ENCODE peak calls at places on chromosomes 13 and 19, in eight cellular contexts. F is stimulated activated CD8-positive, alpha-beta memory T cell treated with anti-CD3 and anti-CD28 coated beads, Interleukin-12 subunit alpha, Interleukin-12 subunit beta, amount 100 ng/mL, for 4 hours; M is LHCN-M2; D is astrocyte of the hippocampus; O is EL; J is upper lobe of left lung; L is left kidney; N is T-helper 1 cell. Q is an unnamed sample.

GRCh38 chr19:55353803-55354697 is 469 bp downstream of the COX6B2 start:
- DNase-seq in F (peak), N (peak), O (peak), D (peak), M (no peak), J (peak), L (peak), Q (peak)

GRCh38 chr19:29680447-29680846 is 15.2 kb downstream of the PLEKHF1 start:
- DNase-seq in D (no peak), L (no peak), F (peak), J (peak), M (no peak), O (no peak), N (peak), Q (peak)

GRCh38 chr19:2188708-2189385 is 25.1 kb downstream of the DOT1L start:
- DNase-seq in J (no peak), M (peak), N (no peak), O (peak), F (no peak), D (no peak), L (no peak), Q (no peak)

GRCh38 chr13:102233566-102234208 is 168.2 kb downstream of the FGF14 start:
- DNase-seq in O (no peak), L (no peak), D (no peak), J (no peak), N (no peak), M (no peak), F (no peak), Q (no peak)

GRCh38 chr19:49591731-49592485 is 926 bp downstream of the PRR12 start:
- DNase-seq in O (peak), D (peak), N (peak), M (peak), L (peak), F (peak), J (peak), Q (peak)

GRCh38 chr13:34762312-34762711 is 179.8 kb upstream of the NBEA start:
- DNase-seq in J (no peak), N (no peak), F (no peak), D (no peak), O (peak), L (peak), M (no peak), Q (no peak)

GRCh38 chr19:52734340-52734892 is 428 bp downstream of the ZNF611 start:
- DNase-seq in D (peak), F (no peak), J (no peak), N (no peak), L (peak), O (peak), M (peak), Q (no peak)

GRCh38 chr13:56189978-56190377 is 950.7 kb upstream of the PRR20A start:
- DNase-seq in M (no peak), O (no peak), D (no peak), L (no peak), J (no peak), F (no peak), N (no peak), Q (no peak)

GRCh38 chr19:45767410-45767880 is 1.6 kb downstream of the SIX5 start:
- DNase-seq in N (no peak), O (peak), M (peak), D (peak), F (no peak), J (peak), L (peak), Q (peak)

GRCh38 chr19:47063874-47064273 is 15.4 kb upstream of the TMEM160 start:
- DNase-seq in N (no peak), F (no peak), M (no peak), L (no peak), D (no peak), J (no peak), O (no peak), Q (no peak)

GRCh38 chr19:58498316-58499020 is 13.3 kb downstream of the SLC27A5 start:
- DNase-seq in M (no peak), O (no peak), F (no peak), N (no peak), D (no peak), J (no peak), L (no peak), Q (no peak)

GRCh38 chr13:111114362-111115050 is 604 bp upstream of the ARHGEF7 start:
- DNase-seq in J (no peak), L (peak), O (peak), N (no peak), F (no peak), D (peak), M (no peak), Q (peak)

GRCh38 chr13:97749174-97749573 is 204.3 kb upstream of the IPO5 start:
- DNase-seq in M (peak), N (no peak), F (no peak), D (no peak), J (no peak), L (no peak), O (peak), Q (no peak)

Q was measured in AG08395.